ENCODE peak calls at places on chromosomes 4 and X, in seven cellular contexts. Z, W, J, L, F, A and G are unnamed samples.

GRCh38 chr4:120005091-120005490 is 61.6 kb downstream of the MAD2L1 start:
- DNase-seq in Z (no peak), W (no peak), J (no peak), L (no peak), F (no peak), A (no peak), G (no peak)

GRCh38 chrX:128365523-128365922 is 313.3 kb upstream of the ACTRT1 start:
- DNase-seq in Z (no peak), W (no peak), J (no peak), L (no peak), F (no peak), A (no peak), G (no peak)

GRCh38 chrX:112800901-112801775 is 39.5 kb downstream of the AMOT start:
- DNase-seq in Z (no peak), W (no peak), J (no peak), L (no peak), F (no peak), A (no peak), G (no peak)

GRCh38 chrX:7218321-7219152 is 70.6 kb upstream of the PUDP start:
- DNase-seq in Z (no peak), W (no peak), J (no peak), L (no peak), F (no peak), A (no peak), G (no peak)

GRCh38 chrX:108610141-108610540 is 126.2 kb downstream of the IRS4 start:
- DNase-seq in Z (no peak), W (no peak), J (no peak), L (no peak), F (no peak), A (no peak), G (no peak)

GRCh38 chrX:108304210-108304609 is 134.0 kb downstream of the COL4A6 start:
- DNase-seq in Z (no peak), W (no peak), J (no peak), L (no peak), F (no peak), A (no peak), G (no peak)

GRCh38 chrX:149505671-149506070 is 565 bp upstream of the IDS start:
- DNase-seq in Z (no peak), W (no peak), J (no peak), L (no peak), F (no peak), A (no peak), G (no peak)

GRCh38 chr4:123233409-123233808 is 163.2 kb upstream of the SPRY1 start:
- DNase-seq in Z (no peak), W (no peak), J (no peak), L (no peak), F (no peak), A (no peak), G (no peak)

GRCh38 chr4:106996490-106996889 is 39.6 kb downstream of the DKK2 start:
- DNase-seq in Z (no peak), W (no peak), J (no peak), L (no peak), F (no peak), A (no peak), G (peak)

GRCh38 chrX:119194631-119195030 is 41.5 kb upstream of the PGRMC1 start:
- DNase-seq in Z (no peak), W (no peak), J (no peak), L (no peak), F (no peak), A (no peak), G (no peak)

DNA sequence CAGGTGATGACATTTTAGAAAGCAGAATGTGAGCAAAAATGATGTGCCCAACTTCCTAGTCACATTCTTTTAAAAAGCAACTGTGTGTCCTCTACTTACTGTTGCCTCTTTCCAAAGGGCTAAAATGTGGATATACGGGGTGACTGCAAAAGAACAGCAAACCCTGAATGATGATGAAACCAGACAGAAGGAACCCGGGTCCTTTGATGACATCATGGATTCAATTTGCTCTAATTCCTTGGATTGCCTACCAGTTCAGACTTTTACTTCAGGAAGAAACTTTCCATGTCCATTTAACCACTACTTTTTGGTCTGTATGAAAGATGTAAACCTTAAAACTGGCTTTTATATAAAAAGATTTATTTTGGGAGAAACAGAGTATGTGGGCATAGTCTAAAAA is 190.9 kb upstream of the MAB21L2 start:
- DNase-seq in Z (no peak), W (no peak), J (no peak), L (no peak), F (no peak), A (no peak), G (no peak)
- H3K27ac ChIP-seq in Z (no peak), W (no peak), J (no peak), L (no peak), F (no peak), A (no peak), G (no peak)

GRCh38 chr4:184446132-184446531 is 28.2 kb downstream of the IRF2 start:
- DNase-seq in Z (no peak), W (no peak), J (no peak), L (no peak), F (no peak), A (no peak), G (no peak)

GRCh38 chr4:184450045-184450444 is 24.3 kb downstream of the IRF2 start:
- DNase-seq in Z (peak), W (no peak), J (no peak), L (no peak), F (no peak), A (no peak), G (no peak)

GRCh38 chr4:184450743-184451142 is 23.6 kb downstream of the IRF2 start:
- DNase-seq in Z (no peak), W (no peak), J (no peak), L (no peak), F (no peak), A (no peak), G (no peak)

GRCh38 chr4:184447664-184448063 is 26.7 kb downstream of the IRF2 start:
- DNase-seq in Z (no peak), W (no peak), J (no peak), L (no peak), F (no peak), A (no peak), G (no peak)

GRCh38 chr4:184448828-184449227 is 25.5 kb downstream of the IRF2 start:
- DNase-seq in Z (peak), W (no peak), J (peak), L (peak), F (peak), A (no peak), G (peak)
- H3K27ac ChIP-seq in Z (peak), W (no peak), J (peak), L (peak), F (peak), A (peak), G (peak)

GRCh38 chrX:154549766-154550165 is 2.3 kb downstream of the IKBKG start:
- DNase-seq in Z (peak), W (no peak), J (no peak), L (no peak), F (no peak), A (no peak), G (no peak)
- H3K27ac ChIP-seq in Z (no peak), W (no peak), J (no peak), L (no peak), F (no peak), A (no peak), G (no peak)

GRCh38 chr4:16767251-16767650 is 131.2 kb downstream of the LDB2 start:
- DNase-seq in Z (no peak), W (no peak), J (no peak), L (no peak), F (no peak), A (no peak), G (no peak)

GRCh38 chr4:16765549-16765948 is 132.9 kb downstream of the LDB2 start:
- DNase-seq in Z (no peak), W (no peak), J (no peak), L (no peak), F (no peak), A (no peak), G (no peak)

GRCh38 chr4:16764622-16765021 is 133.8 kb downstream of the LDB2 start:
- DNase-seq in Z (no peak), W (no peak), J (no peak), L (no peak), F (no peak), A (no peak), G (no peak)

GRCh38 chr4:16770887-16771286 is 127.6 kb downstream of the LDB2 start:
- DNase-seq in Z (no peak), W (no peak), J (no peak), L (no peak), F (no peak), A (no peak), G (no peak)

DNA sequence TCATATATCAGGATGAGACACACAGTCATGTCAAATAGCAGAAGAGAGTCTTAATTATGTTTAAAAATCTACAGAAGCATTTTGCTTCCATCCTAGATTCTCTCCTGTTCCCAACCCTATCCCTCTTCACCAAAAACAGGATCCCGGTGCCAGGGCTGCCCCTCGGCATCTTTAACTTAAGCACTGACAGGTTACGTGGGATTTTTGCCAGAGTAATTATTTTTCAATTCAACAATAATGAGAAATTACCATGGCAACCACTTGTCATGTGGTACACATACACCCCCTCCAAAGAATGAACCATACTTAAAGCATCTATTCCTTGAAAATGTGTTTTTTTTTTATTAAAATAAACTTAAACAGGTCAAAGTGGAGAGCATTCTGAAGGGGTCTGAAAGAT is 130.6 kb downstream of the LDB2 start:
- DNase-seq in Z (no peak), W (no peak), J (no peak), L (no peak), F (no peak), A (no peak), G (no peak)
- H3K27ac ChIP-seq in Z (no peak), W (no peak), J (no peak), L (no peak), F (no peak), A (no peak), G (no peak)

GRCh38 chr4:184400375-184400870 is 73.9 kb downstream of the IRF2 start:
- DNase-seq in Z (peak), W (no peak), J (no peak), L (no peak), F (no peak), A (no peak), G (no peak)
- H3K27ac ChIP-seq in Z (peak), W (no peak), J (no peak), L (peak), F (no peak), A (no peak), G (no peak)

DNA sequence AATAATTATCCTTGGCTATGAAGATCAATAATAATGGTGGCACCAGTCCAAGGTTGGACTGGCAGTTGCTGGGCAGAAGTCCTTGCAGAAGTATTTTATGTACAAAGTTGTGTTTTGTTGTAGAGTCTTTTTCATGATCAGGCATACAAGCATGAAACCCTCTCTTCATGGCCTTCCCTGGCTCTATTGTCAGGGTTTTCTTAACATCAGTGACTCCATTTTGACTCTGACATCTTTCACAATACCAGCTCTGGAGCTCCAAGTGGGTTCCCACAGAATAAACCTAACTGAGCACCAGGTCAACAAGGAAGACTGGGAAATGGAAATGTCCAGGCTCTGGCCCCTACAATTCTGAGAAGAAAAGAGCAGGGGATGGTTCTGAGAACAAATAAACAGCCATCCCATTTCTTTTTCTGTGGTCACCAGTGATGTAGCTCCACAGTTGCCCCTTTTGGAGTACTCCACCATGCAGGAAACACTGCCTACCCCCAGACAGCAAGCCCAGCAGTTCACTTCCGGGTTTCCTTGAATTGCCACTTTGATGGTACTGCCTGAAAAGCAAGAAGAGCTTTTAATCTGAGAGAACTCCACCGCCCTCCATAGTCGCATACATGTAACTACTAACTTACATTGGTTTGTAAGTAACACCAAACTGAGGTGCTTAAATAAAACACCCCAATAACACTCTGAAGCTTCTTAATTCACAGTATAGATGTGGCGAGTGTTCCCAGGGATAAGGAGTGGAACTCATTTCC is 53.5 kb upstream of the HPSE start:
- DNase-seq in Z (no peak), W (peak), J (no peak), L (no peak), F (no peak), A (no peak), G (no peak)
- H3K27ac ChIP-seq in Z (no peak), W (no peak), J (no peak), L (no peak), F (no peak), A (no peak), G (peak)

DNA sequence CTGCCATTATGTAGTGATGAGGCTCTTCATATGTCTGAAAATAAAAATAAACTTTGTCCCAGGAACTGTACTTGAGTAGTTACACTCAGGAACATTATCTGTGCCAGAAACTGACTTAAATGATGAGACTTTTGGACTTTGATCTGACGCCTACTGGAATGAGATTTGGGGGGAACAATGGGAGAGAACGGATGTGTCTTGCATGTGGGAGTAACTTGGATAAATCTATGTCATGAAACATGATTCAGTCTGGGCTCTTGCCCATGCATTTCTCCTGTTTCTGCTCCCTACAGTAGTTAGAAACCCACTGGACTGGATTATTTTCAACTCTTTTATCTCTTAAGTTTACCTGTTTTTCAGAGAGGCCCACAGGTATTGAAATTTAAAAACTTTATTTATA is 2351.4 kb downstream of the PCDH7 start:
- DNase-seq in Z (no peak), W (no peak), J (no peak), L (no peak), F (no peak), A (no peak), G (no peak)
- H3K27ac ChIP-seq in Z (no peak), W (no peak), J (no peak), L (no peak), F (no peak), A (no peak), G (no peak)